ENCODE peak calls at places on chromosomes 2 and 18, in four cellular contexts. C is GM12878, J is K562, H is H1. F is an unnamed sample.

GRCh38 chr2:222892321-222892720 is 31.5 kb downstream of the ACSL3 start:
- DNase-seq in C (no peak), J (no peak), H (no peak), F (peak; percentile 64)

GRCh38 chr2:215136669-215137328 is 1.6 kb downstream of the ABCA12 start:
- DNase-seq in H (no peak), C (peak; percentile 72), J (no peak), F (peak; percentile 6)

GRCh38 chr2:112949456-112949855 is 28.4 kb upstream of the IL36G start:
- DNase-seq in H (no peak), J (no peak), C (no peak), F (no peak)

GRCh38 chr2:85810376-85811172 is 56.8 kb downstream of the ATOH8 start:
- DNase-seq in J (no peak), H (no peak), C (no peak), F (no peak)

GRCh38 chr2:240432820-240433801 is 2.4 kb upstream of the GPC1 start:
- DNase-seq in J (no peak), H (no peak), C (no peak), F (no peak)

GRCh38 chr18:10707294-10707693 is 181.5 kb downstream of the NAPG start:
- DNase-seq in J (no peak), H (no peak), C (no peak), F (no peak)

GRCh38 chr2:120935339-120936313 is 200.0 kb downstream of the GLI2 start:
- DNase-seq in H (no peak), J (no peak), C (no peak), F (peak; percentile 74)

GRCh38 chr2:218398437-218399390 is 954 bp upstream of the CTDSP1 start:
- DNase-seq in C (no peak), J (peak; percentile 53), H (peak; percentile 69), F (peak; percentile 45)

GRCh38 chr2:176122633-176123482 is at the start of gene HOXD9:
- DNase-seq in C (no peak), J (no peak), H (peak; percentile 75), F (no peak)

GRCh38 chr2:216713691-216714411 is 18.5 kb upstream of the IGFBP5 start:
- DNase-seq in J (no peak), C (no peak), H (no peak), F (peak; percentile 93)

GRCh38 chr2:16375981-16376380 is 289.7 kb downstream of the CYRIA start:
- DNase-seq in J (no peak), H (no peak), C (no peak), F (no peak)

GRCh38 chr2:223619486-223620129 is 17.4 kb upstream of the SCG2 start:
- DNase-seq in C (no peak), J (no peak), H (no peak), F (no peak)

GRCh38 chr2:221750317-221750716 is 178.2 kb upstream of the EPHA4 start:
- DNase-seq in C (no peak), H (no peak), J (no peak), F (peak; percentile 3)

GRCh38 chr2:152054593-152054992 is 44.3 kb downstream of the CACNB4 start:
- DNase-seq in C (no peak), J (no peak), H (no peak), F (peak; percentile 65)

GRCh38 chr2:207333599-207334308 is 168.0 kb upstream of the KLF7 start:
- DNase-seq in C (no peak), J (no peak), H (no peak), F (peak; percentile 44)

DNA sequence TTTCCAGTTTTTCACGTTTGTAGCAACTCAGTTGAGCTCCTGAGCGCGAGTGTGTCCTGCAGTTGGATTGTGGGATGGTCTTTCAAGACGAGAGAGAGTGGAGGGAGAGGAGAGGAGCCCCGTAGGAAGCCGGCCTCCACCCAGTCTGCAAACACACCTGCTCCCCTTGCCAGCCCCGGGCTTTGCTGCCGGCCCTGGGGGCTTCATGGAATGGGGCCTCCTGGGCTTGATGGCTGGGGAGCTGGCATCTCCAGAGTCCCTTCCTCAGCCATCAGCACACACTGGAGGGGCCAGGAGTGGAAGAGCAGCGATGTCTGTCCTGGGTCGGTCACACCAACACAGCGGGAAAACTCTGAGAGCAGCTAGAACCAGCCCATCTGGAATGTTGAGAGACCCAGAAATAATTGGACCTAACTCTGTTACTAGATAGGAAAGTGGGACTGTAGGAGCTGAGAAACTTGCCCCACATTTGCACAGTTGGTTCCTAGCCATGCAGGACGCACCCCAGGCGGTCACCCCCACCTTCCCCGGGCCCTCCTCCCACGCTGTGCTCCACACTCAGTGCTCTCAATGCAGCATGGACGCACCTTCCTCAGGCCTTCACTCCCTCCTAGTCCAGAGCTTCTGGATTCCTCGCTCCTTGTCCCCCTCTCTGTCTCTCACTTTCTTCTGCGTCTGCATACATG is 69.6 kb downstream of the PTGR3 start:
- DNase-seq in J (no peak), C (no peak), H (no peak), F (no peak)
- TF ChIP-seq USF2 in J (no peak), C (no peak), H (no peak), F (no peak)

DNA sequence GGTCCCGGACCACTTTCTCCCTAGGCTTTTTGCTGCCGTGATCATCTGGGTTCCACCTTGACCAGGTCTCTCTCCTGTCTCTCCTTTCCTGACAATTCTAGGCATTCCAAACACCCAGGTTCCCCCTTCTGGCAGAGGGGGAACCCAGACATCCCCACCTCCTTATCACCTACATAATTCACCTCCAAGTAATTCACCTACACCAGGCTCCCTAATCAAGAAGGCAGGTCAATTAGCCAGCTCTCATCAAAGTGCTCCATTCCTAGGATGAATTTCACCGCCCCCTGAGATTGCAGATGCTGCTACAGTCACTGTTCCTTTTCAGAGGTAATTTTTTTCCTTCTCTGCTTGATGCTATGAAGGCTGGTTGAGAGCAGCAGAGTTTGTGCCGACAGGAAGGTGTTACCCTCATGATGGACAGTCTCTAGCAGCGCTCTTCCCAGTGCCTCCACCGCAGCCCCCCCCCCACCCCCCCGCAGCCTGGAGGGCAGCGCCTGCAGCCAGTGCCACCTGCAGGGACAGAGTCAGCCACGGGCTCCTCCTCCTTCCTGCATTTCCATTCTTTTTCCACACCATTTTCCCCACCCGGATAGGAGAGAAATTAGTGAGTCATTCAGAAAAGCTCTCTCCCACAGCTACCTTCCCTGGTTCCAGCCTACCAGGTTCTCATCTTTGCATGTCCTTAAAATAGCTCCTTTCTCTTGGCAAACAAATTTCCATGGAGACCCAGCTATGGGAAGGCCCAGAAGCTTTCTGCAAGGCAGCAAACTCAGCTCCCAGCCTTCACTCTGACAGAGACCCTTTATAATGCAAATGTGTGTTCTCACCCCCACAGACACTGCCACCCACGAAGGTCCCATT is 42.1 kb upstream of the ATG16L1 start:
- DNase-seq in H (no peak), J (peak; percentile 19), C (no peak), F (peak; percentile 25)
- H2AFZ ChIP-seq in H (no peak overlapping the region), J (no peak overlapping the region), C (no peak overlapping the region), F (no peak overlapping the region)

GRCh38 chr2:131085646-131086045 is 7.6 kb downstream of the FAM168B start:
- DNase-seq in H (no peak), J (no peak), C (no peak), F (peak; percentile 16)
- H3K9ac ChIP-seq in H (no peak overlapping the region), J (no peak overlapping the region), C (no peak overlapping the region), F (no peak overlapping the region)

DNA sequence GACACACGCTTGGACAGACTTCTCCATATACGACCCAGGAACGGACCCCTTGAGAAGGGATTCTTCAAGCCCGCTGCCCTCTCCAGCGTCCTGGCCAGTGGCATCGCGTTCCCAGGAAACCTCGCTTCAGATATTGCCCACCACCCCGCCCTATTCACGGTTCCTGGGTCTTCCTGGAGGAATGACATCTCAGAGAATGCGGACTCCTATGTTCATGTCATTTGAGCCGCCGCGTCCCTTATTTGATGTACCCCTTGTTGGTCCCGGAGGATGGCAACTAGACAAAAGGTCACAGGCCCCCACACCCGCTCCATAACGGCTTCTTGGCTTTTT is 588 bp upstream of the CCDC93 start:
- DNase-seq in C (no peak), J (no peak), H (no peak), F (no peak)
- TF ChIP-seq USF2 in C (no peak), J (no peak), H (no peak), F (no peak)

GRCh38 chr2:6079405-6079804 is 387.2 kb downstream of the SOX11 start:
- DNase-seq in J (no peak), H (no peak), C (no peak), F (no peak)

GRCh38 chr2:6081955-6082354 is 389.8 kb downstream of the SOX11 start:
- DNase-seq in J (no peak), H (no peak), C (no peak), F (no peak)

GRCh38 chr2:6081542-6081872 is 389.3 kb downstream of the SOX11 start:
- DNase-seq in H (no peak), C (no peak), J (no peak), F (no peak)

GRCh38 chr2:6082619-6083018 is 390.4 kb downstream of the SOX11 start:
- DNase-seq in C (no peak), H (no peak), J (no peak), F (no peak)

GRCh38 chr2:6080837-6081541 is 388.8 kb downstream of the SOX11 start:
- DNase-seq in H (no peak), J (no peak), C (no peak), F (no peak)
- H2AFZ ChIP-seq in H (no peak overlapping the region), J (no peak overlapping the region), C (no peak overlapping the region), F (no peak overlapping the region)

GRCh38 chr2:234305846-234306245 is 191.0 kb downstream of the ARL4C start:
- DNase-seq in H (no peak), J (no peak), C (no peak), F (peak; percentile 41)

GRCh38 chr2:234308073-234308813 is 188.6 kb downstream of the ARL4C start:
- DNase-seq in C (no peak), J (no peak), H (no peak), F (peak; percentile 39)

GRCh38 chr2:234308814-234309195 is 188.1 kb downstream of the ARL4C start:
- DNase-seq in J (no peak), C (peak; percentile 71), H (no peak), F (peak; percentile 85)

GRCh38 chr2:234306426-234307173 is 190.3 kb downstream of the ARL4C start:
- DNase-seq in H (no peak), J (no peak), C (no peak), F (no peak)

GRCh38 chr2:234307322-234307961 is 189.4 kb downstream of the ARL4C start:
- DNase-seq in C (no peak), H (no peak), J (no peak), F (no peak)
- H3K9ac ChIP-seq in C (no peak overlapping the region), H (no peak overlapping the region), J (no peak overlapping the region), F (no peak overlapping the region)

GRCh38 chr2:119574108-119574815 is 30.0 kb downstream of the CFAP221 start:
- DNase-seq in C (peak; percentile 21), H (no peak), J (no peak), F (no peak)
- TF ChIP-seq USF2 in C (no peak), H (no peak), J (no peak), F (no peak)

GRCh38 chr2:63842149-63843061 is 709 bp downstream of the UGP2 start:
- DNase-seq in C (no peak), H (no peak), J (peak; percentile 29), F (peak; percentile 81)
- H2AFZ ChIP-seq in C (peak overlapping the region; percentile 20), H (no peak overlapping the region), J (peak overlapping the region; percentile 65), F (peak overlapping the region; percentile 83)